ENCODE peak calls at places on chromosomes 12 and 14, in six cellular contexts. One of them, this sample, is unnamed.

GRCh38 chr12:57515468-57515933 is 4.8 kb downstream of the DDIT3 start:
- DNase-seq in gastrocnemius medialis: no peak
- DNase-seq in H9: no peak
- DNase-seq in suprapubic skin: no peak
- DNase-seq in MM.1S: no peak
- DNase-seq in A549: no peak
- DNase-seq in this sample: no peak

GRCh38 chr12:46101121-46101869 is 110.9 kb upstream of the SCAF11 start:
- DNase-seq in gastrocnemius medialis: no peak
- DNase-seq in H9: no peak
- DNase-seq in suprapubic skin: no peak
- DNase-seq in MM.1S: no peak
- DNase-seq in A549: peak; percentile 51
- DNase-seq in this sample: no peak

GRCh38 chr14:65469903-65470302 is 57.4 kb downstream of the FUT8 start:
- DNase-seq in gastrocnemius medialis: no peak
- DNase-seq in H9: peak; percentile 45
- DNase-seq in suprapubic skin: no peak
- DNase-seq in MM.1S: no peak
- DNase-seq in A549: no peak
- DNase-seq in this sample: no peak

GRCh38 chr12:131530427-131530826 is 180.5 kb upstream of the SFSWAP start:
- DNase-seq in gastrocnemius medialis: no peak
- DNase-seq in H9: no peak
- DNase-seq in suprapubic skin: no peak
- DNase-seq in MM.1S: no peak
- DNase-seq in A549: no peak
- DNase-seq in this sample: no peak

GRCh38 chr12:752673-753400 is 458 bp downstream of the WNK1 start:
- DNase-seq in gastrocnemius medialis: peak; percentile 42
- DNase-seq in H9: peak; percentile 39
- DNase-seq in suprapubic skin: peak; percentile 84
- DNase-seq in MM.1S: peak; percentile 60
- DNase-seq in A549: peak; percentile 66
- DNase-seq in this sample: peak; percentile 45

GRCh38 chr14:93536945-93537344 is 106.2 kb downstream of the UNC79 start:
- DNase-seq in gastrocnemius medialis: no peak
- DNase-seq in H9: peak; percentile 48
- DNase-seq in suprapubic skin: no peak
- DNase-seq in MM.1S: no peak
- DNase-seq in A549: peak; percentile 6
- DNase-seq in this sample: no peak

GRCh38 chr12:2243275-2243674 is 190.5 kb downstream of the CACNA1C start:
- DNase-seq in gastrocnemius medialis: no peak
- DNase-seq in H9: no peak
- DNase-seq in suprapubic skin: no peak
- DNase-seq in MM.1S: no peak
- DNase-seq in A549: no peak
- DNase-seq in this sample: no peak

GRCh38 chr12:117030187-117030896 is 68.9 kb downstream of the TESC start:
- DNase-seq in gastrocnemius medialis: no peak
- DNase-seq in H9: peak; percentile 22
- DNase-seq in suprapubic skin: peak; percentile 32
- DNase-seq in MM.1S: no peak
- DNase-seq in A549: no peak
- DNase-seq in this sample: no peak

GRCh38 chr12:132837693-132838463 is 9.2 kb upstream of the GOLGA3 start:
- DNase-seq in gastrocnemius medialis: no peak
- DNase-seq in H9: no peak
- DNase-seq in suprapubic skin: no peak
- DNase-seq in MM.1S: no peak
- DNase-seq in A549: no peak
- DNase-seq in this sample: peak; percentile 24

GRCh38 chr12:2845280-2845679 is 10.4 kb upstream of the NRIP2 start:
- DNase-seq in gastrocnemius medialis: no peak
- DNase-seq in H9: no peak
- DNase-seq in suprapubic skin: no peak
- DNase-seq in MM.1S: no peak
- DNase-seq in A549: no peak
- DNase-seq in this sample: peak; percentile 28

GRCh38 chr14:61226015-61226654 is 55.0 kb downstream of the TMEM30B start:
- DNase-seq in gastrocnemius medialis: no peak
- DNase-seq in H9: no peak
- DNase-seq in suprapubic skin: no peak
- DNase-seq in MM.1S: no peak
- DNase-seq in A549: no peak
- DNase-seq in this sample: no peak

GRCh38 chr14:33642641-33643342 is 308.1 kb downstream of the EGLN3 start:
- DNase-seq in gastrocnemius medialis: no peak
- DNase-seq in H9: no peak
- DNase-seq in suprapubic skin: no peak
- DNase-seq in MM.1S: no peak
- DNase-seq in A549: no peak
- DNase-seq in this sample: no peak

GRCh38 chr12:15644700-15645099 is 144.5 kb downstream of the EPS8 start:
- DNase-seq in gastrocnemius medialis: no peak
- DNase-seq in H9: no peak
- DNase-seq in suprapubic skin: no peak
- DNase-seq in MM.1S: no peak
- DNase-seq in A549: no peak
- DNase-seq in this sample: no peak

GRCh38 chr12:47900480-47901129 is 4.2 kb downstream of the VDR start:
- DNase-seq in gastrocnemius medialis: no peak
- DNase-seq in H9: peak; percentile 60
- DNase-seq in suprapubic skin: no peak
- DNase-seq in MM.1S: peak; percentile 66
- DNase-seq in A549: peak; percentile 63
- DNase-seq in this sample: no peak

DNA sequence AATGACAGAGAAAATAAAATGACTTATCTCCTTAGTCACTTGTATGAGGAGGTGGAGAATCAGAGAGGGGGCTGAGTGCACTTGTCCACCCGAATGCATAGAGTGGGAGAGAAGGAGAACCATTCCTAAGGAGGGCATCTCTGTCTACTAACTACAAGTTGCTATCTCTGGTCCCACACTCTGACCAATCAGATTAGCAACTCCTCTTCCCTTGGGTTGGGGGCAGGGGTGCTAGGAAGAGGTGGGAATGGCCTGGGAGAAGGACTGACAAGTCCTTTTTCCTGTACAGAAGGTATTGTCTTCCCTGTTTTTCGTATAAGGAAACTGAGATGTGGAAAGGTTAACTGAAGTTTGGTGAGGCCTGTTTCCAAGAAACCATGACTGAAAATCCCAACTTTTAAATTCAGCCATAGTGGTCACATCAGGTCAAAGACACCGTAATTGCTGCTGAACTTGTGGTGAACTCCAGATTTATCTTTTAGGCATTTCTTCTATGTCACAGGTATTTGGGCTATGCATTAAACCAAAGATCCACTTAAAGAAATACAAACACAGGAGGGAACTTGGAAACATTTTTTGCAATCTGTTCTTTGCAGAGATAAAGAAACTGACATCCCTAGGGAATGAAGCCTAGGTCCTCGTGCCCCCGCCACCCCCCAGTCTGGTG is 207.8 kb downstream of the CRADD start:
- DNase-seq in gastrocnemius medialis: no peak
- DNase-seq in H9: no peak
- DNase-seq in suprapubic skin: no peak
- DNase-seq in MM.1S: no peak
- DNase-seq in A549: peak; percentile 43
- DNase-seq in this sample: no peak
- H3K27ac ChIP-seq in gastrocnemius medialis: no peak overlapping the region
- H3K27ac ChIP-seq in H9: no peak overlapping the region
- H3K27ac ChIP-seq in suprapubic skin: no peak overlapping the region
- H3K27ac ChIP-seq in MM.1S: no peak overlapping the region
- H3K27ac ChIP-seq in A549: peak overlapping the region; percentile 47
- H3K27ac ChIP-seq in this sample: no peak overlapping the region

GRCh38 chr12:56117778-56118687 is at the start of gene ZC3H10:
- DNase-seq in gastrocnemius medialis: peak; percentile 98
- DNase-seq in H9: peak; percentile 100
- DNase-seq in suprapubic skin: peak; percentile 99
- DNase-seq in MM.1S: peak; percentile 100
- DNase-seq in A549: peak; percentile 100
- DNase-seq in this sample: peak; percentile 97
- TF ChIP-seq CTCF in gastrocnemius medialis: peak; percentile 76
- TF ChIP-seq CTCF in H9: peak; percentile 54
- TF ChIP-seq CTCF in suprapubic skin: no peak
- TF ChIP-seq CTCF in MM.1S: peak; percentile 42
- TF ChIP-seq CTCF in A549: peak; percentile 36
- TF ChIP-seq CTCF in this sample: peak; percentile 43

GRCh38 chr12:92063641-92064040 is 82.0 kb downstream of the BTG1 start:
- DNase-seq in gastrocnemius medialis: no peak
- DNase-seq in H9: no peak
- DNase-seq in suprapubic skin: no peak
- DNase-seq in MM.1S: no peak
- DNase-seq in A549: peak; percentile 42
- DNase-seq in this sample: no peak
- H3K27ac ChIP-seq in gastrocnemius medialis: no peak overlapping the region
- H3K27ac ChIP-seq in H9: no peak overlapping the region
- H3K27ac ChIP-seq in suprapubic skin: no peak overlapping the region
- H3K27ac ChIP-seq in MM.1S: no peak overlapping the region
- H3K27ac ChIP-seq in A549: peak overlapping the region; percentile 73
- H3K27ac ChIP-seq in this sample: no peak overlapping the region

GRCh38 chr12:49019120-49019430 is 499 bp upstream of the PRKAG1 start:
- DNase-seq in gastrocnemius medialis: no peak
- DNase-seq in H9: no peak
- DNase-seq in suprapubic skin: no peak
- DNase-seq in MM.1S: no peak
- DNase-seq in A549: no peak
- DNase-seq in this sample: no peak

GRCh38 chr12:49020441-49020840 is 1.9 kb upstream of the PRKAG1 start:
- DNase-seq in gastrocnemius medialis: no peak
- DNase-seq in H9: peak; percentile 32
- DNase-seq in suprapubic skin: no peak
- DNase-seq in MM.1S: no peak
- DNase-seq in A549: no peak
- DNase-seq in this sample: no peak

GRCh38 chr12:49018282-49019119 is at the start of gene PRKAG1:
- DNase-seq in gastrocnemius medialis: peak; percentile 92
- DNase-seq in H9: peak; percentile 99
- DNase-seq in suprapubic skin: peak; percentile 98
- DNase-seq in MM.1S: peak; percentile 97
- DNase-seq in A549: peak; percentile 98
- DNase-seq in this sample: peak; percentile 96

GRCh38 chr12:49021292-49021915 is 2.8 kb upstream of the PRKAG1 start:
- DNase-seq in gastrocnemius medialis: no peak
- DNase-seq in H9: peak; percentile 31
- DNase-seq in suprapubic skin: no peak
- DNase-seq in MM.1S: no peak
- DNase-seq in A549: no peak
- DNase-seq in this sample: no peak

GRCh38 chr12:49019435-49020317 is 1.1 kb upstream of the PRKAG1 start:
- DNase-seq in gastrocnemius medialis: no peak
- DNase-seq in H9: peak; percentile 75
- DNase-seq in suprapubic skin: no peak
- DNase-seq in MM.1S: peak; percentile 46
- DNase-seq in A549: peak; percentile 67
- DNase-seq in this sample: no peak
- TF ChIP-seq CTCF in gastrocnemius medialis: no peak
- TF ChIP-seq CTCF in H9: peak; percentile 60
- TF ChIP-seq CTCF in suprapubic skin: no peak
- TF ChIP-seq CTCF in MM.1S: peak; percentile 40
- TF ChIP-seq CTCF in A549: peak; percentile 36
- TF ChIP-seq CTCF in this sample: no peak

DNA sequence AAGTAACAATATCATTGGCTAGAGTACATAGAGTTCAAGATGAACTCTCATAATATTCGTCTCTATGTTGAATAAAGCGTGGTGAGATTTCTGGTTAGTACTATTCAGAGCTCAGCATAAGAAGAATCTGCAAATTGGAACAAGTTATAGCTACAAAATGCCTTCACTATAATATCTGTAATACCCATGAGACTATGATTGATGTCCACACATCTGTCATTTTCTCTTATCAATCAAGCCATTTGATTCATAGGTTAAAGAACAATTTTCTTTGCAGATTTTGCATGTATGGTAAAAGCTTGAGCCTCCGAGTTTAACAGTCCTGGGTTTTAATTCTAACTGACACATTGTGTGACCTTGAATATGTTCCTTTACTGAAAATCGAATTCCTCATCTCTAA is 1.4 kb downstream of the SOCS4 start:
- DNase-seq in gastrocnemius medialis: no peak
- DNase-seq in H9: no peak
- DNase-seq in suprapubic skin: no peak
- DNase-seq in MM.1S: no peak
- DNase-seq in A549: no peak
- DNase-seq in this sample: no peak
- H3K27ac ChIP-seq in gastrocnemius medialis: peak overlapping the region; percentile 84
- H3K27ac ChIP-seq in H9: no peak overlapping the region
- H3K27ac ChIP-seq in suprapubic skin: no peak overlapping the region
- H3K27ac ChIP-seq in MM.1S: no peak overlapping the region
- H3K27ac ChIP-seq in A549: no peak overlapping the region
- H3K27ac ChIP-seq in this sample: no peak overlapping the region

DNA sequence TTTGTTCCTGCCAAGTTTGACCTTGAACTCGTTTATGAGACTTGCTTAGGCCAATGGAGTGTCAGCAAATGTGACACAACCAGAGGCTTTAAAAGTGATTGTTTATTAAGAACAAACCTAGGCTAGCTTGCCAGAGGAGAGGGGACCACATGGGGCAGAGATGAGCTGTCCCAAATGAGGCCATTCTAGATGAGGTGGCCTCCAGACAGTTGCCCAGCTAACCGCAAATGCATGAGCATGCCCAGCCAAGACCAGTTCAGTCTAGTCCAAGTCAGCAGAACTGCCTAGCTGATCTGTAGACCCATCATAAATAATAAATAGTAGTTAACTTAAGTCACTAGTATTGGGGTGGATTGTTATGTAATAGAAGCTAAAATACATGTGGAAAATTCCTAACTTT is 172.8 kb upstream of the DYRK2 start:
- DNase-seq in gastrocnemius medialis: no peak
- DNase-seq in H9: no peak
- DNase-seq in suprapubic skin: no peak
- DNase-seq in MM.1S: no peak
- DNase-seq in A549: no peak
- DNase-seq in this sample: no peak
- TF ChIP-seq CTCF in gastrocnemius medialis: no peak
- TF ChIP-seq CTCF in H9: no peak
- TF ChIP-seq CTCF in suprapubic skin: no peak
- TF ChIP-seq CTCF in MM.1S: no peak
- TF ChIP-seq CTCF in A549: no peak
- TF ChIP-seq CTCF in this sample: no peak

GRCh38 chr12:76922821-76923315 is 44.0 kb upstream of the CSRP2 start:
- DNase-seq in gastrocnemius medialis: no peak
- DNase-seq in H9: no peak
- DNase-seq in suprapubic skin: no peak
- DNase-seq in MM.1S: no peak
- DNase-seq in A549: no peak
- DNase-seq in this sample: no peak
- H3K27ac ChIP-seq in gastrocnemius medialis: no peak overlapping the region
- H3K27ac ChIP-seq in H9: no peak overlapping the region
- H3K27ac ChIP-seq in suprapubic skin: peak overlapping the region; percentile 55
- H3K27ac ChIP-seq in MM.1S: no peak overlapping the region
- H3K27ac ChIP-seq in A549: no peak overlapping the region
- H3K27ac ChIP-seq in this sample: no peak overlapping the region

GRCh38 chr14:49767473-49768300 is at the start of gene KLHDC2:
- DNase-seq in gastrocnemius medialis: peak; percentile 85
- DNase-seq in H9: peak; percentile 88
- DNase-seq in suprapubic skin: peak; percentile 94
- DNase-seq in MM.1S: peak; percentile 84
- DNase-seq in A549: peak; percentile 91
- DNase-seq in this sample: peak; percentile 93
- TF ChIP-seq CTCF in gastrocnemius medialis: peak; percentile 56
- TF ChIP-seq CTCF in H9: peak; percentile 41
- TF ChIP-seq CTCF in suprapubic skin: no peak
- TF ChIP-seq CTCF in MM.1S: no peak
- TF ChIP-seq CTCF in A549: peak; percentile 62
- TF ChIP-seq CTCF in this sample: peak; percentile 36

This sample was measured in heart right ventricle.